ENCODE peak calls at places on chromosomes 16 and 17, in seven cellular contexts. One of them, this sample, is unnamed.

GRCh38 chr17:81062014-81062413 is 27.1 kb downstream of the BAIAP2 start:
- DNase-seq in MM.1S: no peak
- DNase-seq in HepG2: no peak
- DNase-seq in GM23338: no peak
- DNase-seq in HCT116: no peak
- DNase-seq in fibroblast of lung: no peak
- DNase-seq in PC-3: no peak
- DNase-seq in this sample: no peak

GRCh38 chr17:35244345-35245195 is 1.7 kb downstream of the SLFN5 start:
- DNase-seq in GM23338: peak
- DNase-seq in fibroblast of lung: peak
- DNase-seq in HepG2: peak
- DNase-seq in PC-3: peak
- DNase-seq in MM.1S: peak
- DNase-seq in HCT116: peak
- DNase-seq in this sample: peak

GRCh38 chr16:50585331-50585776 is 37.2 kb downstream of the NKD1 start:
- DNase-seq in GM23338: no peak
- DNase-seq in HepG2: no peak
- DNase-seq in MM.1S: no peak
- DNase-seq in fibroblast of lung: peak
- DNase-seq in PC-3: no peak
- DNase-seq in HCT116: no peak
- DNase-seq in this sample: peak

GRCh38 chr17:78421084-78421533 is 42.7 kb downstream of the PGS1 start:
- DNase-seq in HCT116: no peak
- DNase-seq in GM23338: no peak
- DNase-seq in fibroblast of lung: no peak
- DNase-seq in HepG2: no peak
- DNase-seq in MM.1S: no peak
- DNase-seq in PC-3: no peak
- DNase-seq in this sample: no peak

GRCh38 chr16:61900482-61900881 is 135.8 kb downstream of the CDH8 start:
- DNase-seq in HCT116: no peak
- DNase-seq in fibroblast of lung: no peak
- DNase-seq in MM.1S: no peak
- DNase-seq in HepG2: no peak
- DNase-seq in GM23338: no peak
- DNase-seq in PC-3: peak
- DNase-seq in this sample: no peak

GRCh38 chr17:80220709-80221215 is 535 bp downstream of the SLC26A11 start:
- DNase-seq in GM23338: peak
- DNase-seq in PC-3: no peak
- DNase-seq in fibroblast of lung: no peak
- DNase-seq in HCT116: no peak
- DNase-seq in HepG2: no peak
- DNase-seq in MM.1S: no peak
- DNase-seq in this sample: peak

GRCh38 chr17:61221597-61222471 is 177.8 kb upstream of the TBX2 start:
- DNase-seq in HepG2: no peak
- DNase-seq in MM.1S: peak
- DNase-seq in GM23338: no peak
- DNase-seq in HCT116: no peak
- DNase-seq in PC-3: no peak
- DNase-seq in fibroblast of lung: no peak
- DNase-seq in this sample: no peak

GRCh38 chr16:49356728-49357488 is 16.7 kb upstream of the C16orf78 start:
- DNase-seq in PC-3: no peak
- DNase-seq in GM23338: no peak
- DNase-seq in MM.1S: no peak
- DNase-seq in HCT116: no peak
- DNase-seq in HepG2: no peak
- DNase-seq in fibroblast of lung: no peak
- DNase-seq in this sample: no peak

GRCh38 chr16:76387994-76388393 is 110.8 kb downstream of the CNTNAP4 start:
- DNase-seq in PC-3: no peak
- DNase-seq in HCT116: no peak
- DNase-seq in fibroblast of lung: no peak
- DNase-seq in GM23338: no peak
- DNase-seq in MM.1S: no peak
- DNase-seq in HepG2: no peak
- DNase-seq in this sample: no peak

GRCh38 chr16:83932304-83932703 is 20.7 kb upstream of the OSGIN1 start:
- DNase-seq in PC-3: no peak
- DNase-seq in GM23338: no peak
- DNase-seq in HepG2: no peak
- DNase-seq in HCT116: no peak
- DNase-seq in MM.1S: no peak
- DNase-seq in fibroblast of lung: no peak
- DNase-seq in this sample: no peak

GRCh38 chr17:288802-289356 is 63.7 kb downstream of the RPH3AL start:
- DNase-seq in fibroblast of lung: no peak
- DNase-seq in HCT116: no peak
- DNase-seq in GM23338: no peak
- DNase-seq in MM.1S: no peak
- DNase-seq in PC-3: no peak
- DNase-seq in HepG2: no peak
- DNase-seq in this sample: no peak

GRCh38 chr16:55835578-55835977 is 2.7 kb upstream of the CES1 start:
- DNase-seq in HepG2: peak
- DNase-seq in MM.1S: no peak
- DNase-seq in fibroblast of lung: peak
- DNase-seq in GM23338: no peak
- DNase-seq in HCT116: no peak
- DNase-seq in PC-3: no peak
- DNase-seq in this sample: peak

GRCh38 chr16:85461814-85462404 is 151.2 kb upstream of the GSE1 start:
- DNase-seq in PC-3: no peak
- DNase-seq in HepG2: no peak
- DNase-seq in MM.1S: no peak
- DNase-seq in fibroblast of lung: peak
- DNase-seq in HCT116: no peak
- DNase-seq in GM23338: peak
- DNase-seq in this sample: peak

GRCh38 chr16:64864232-64864803 is 257.5 kb downstream of the CDH11 start:
- DNase-seq in HCT116: no peak
- DNase-seq in GM23338: no peak
- DNase-seq in MM.1S: no peak
- DNase-seq in HepG2: no peak
- DNase-seq in PC-3: peak
- DNase-seq in fibroblast of lung: peak
- DNase-seq in this sample: peak

GRCh38 chr16:2190659-2191445 is 5.6 kb downstream of the CASKIN1 start:
- DNase-seq in PC-3: no peak
- DNase-seq in HCT116: no peak
- DNase-seq in HepG2: peak
- DNase-seq in MM.1S: no peak
- DNase-seq in GM23338: no peak
- DNase-seq in fibroblast of lung: no peak
- DNase-seq in this sample: no peak

GRCh38 chr17:74749262-74750038 is 1.0 kb downstream of the NHERF1 start:
- DNase-seq in HepG2: no peak
- DNase-seq in GM23338: peak
- DNase-seq in fibroblast of lung: no peak
- DNase-seq in MM.1S: no peak
- DNase-seq in HCT116: no peak
- DNase-seq in PC-3: peak
- DNase-seq in this sample: peak

GRCh38 chr16:49859139-49859947 is 3.4 kb upstream of the ZNF423 start:
- DNase-seq in HCT116: no peak
- DNase-seq in HepG2: no peak
- DNase-seq in GM23338: peak
- DNase-seq in MM.1S: no peak
- DNase-seq in PC-3: no peak
- DNase-seq in fibroblast of lung: no peak
- DNase-seq in this sample: peak

GRCh38 chr17:14340968-14341412 is 40.1 kb downstream of the HS3ST3B1 start:
- DNase-seq in PC-3: no peak
- DNase-seq in fibroblast of lung: no peak
- DNase-seq in HCT116: no peak
- DNase-seq in MM.1S: no peak
- DNase-seq in GM23338: no peak
- DNase-seq in HepG2: no peak
- DNase-seq in this sample: no peak

GRCh38 chr17:21318439-21318838 is 33.9 kb downstream of the MAP2K3 start:
- DNase-seq in GM23338: peak
- DNase-seq in PC-3: no peak
- DNase-seq in MM.1S: no peak
- DNase-seq in fibroblast of lung: no peak
- DNase-seq in HepG2: no peak
- DNase-seq in HCT116: no peak
- DNase-seq in this sample: peak

GRCh38 chr16:1372292-1372950 is 20.7 kb downstream of the GNPTG start:
- DNase-seq in HepG2: no peak
- DNase-seq in fibroblast of lung: no peak
- DNase-seq in GM23338: no peak
- DNase-seq in MM.1S: no peak
- DNase-seq in HCT116: no peak
- DNase-seq in PC-3: no peak
- DNase-seq in this sample: no peak

GRCh38 chr17:80063815-80064585 is 27.6 kb downstream of the CCDC40 start:
- DNase-seq in fibroblast of lung: peak
- DNase-seq in PC-3: peak
- DNase-seq in MM.1S: no peak
- DNase-seq in HCT116: peak
- DNase-seq in GM23338: no peak
- DNase-seq in HepG2: peak
- DNase-seq in this sample: peak

GRCh38 chr16:4200000-4200780 is 41.7 kb downstream of the SRL start:
- DNase-seq in MM.1S: peak
- DNase-seq in GM23338: peak
- DNase-seq in fibroblast of lung: peak
- DNase-seq in HepG2: peak
- DNase-seq in HCT116: peak
- DNase-seq in PC-3: peak
- DNase-seq in this sample: peak

GRCh38 chr16:66427871-66428681 is 981 bp downstream of the BEAN1 start:
- DNase-seq in HCT116: no peak
- DNase-seq in GM23338: peak
- DNase-seq in PC-3: no peak
- DNase-seq in HepG2: no peak
- DNase-seq in fibroblast of lung: no peak
- DNase-seq in MM.1S: no peak
- DNase-seq in this sample: peak
- TF ChIP-seq EZH2 in HCT116: no peak
- TF ChIP-seq EZH2 in GM23338: peak
- TF ChIP-seq EZH2 in PC-3: no peak
- TF ChIP-seq EZH2 in HepG2: peak
- TF ChIP-seq EZH2 in fibroblast of lung: peak
- TF ChIP-seq EZH2 in MM.1S: no peak
- TF ChIP-seq EZH2 in this sample: peak

DNA sequence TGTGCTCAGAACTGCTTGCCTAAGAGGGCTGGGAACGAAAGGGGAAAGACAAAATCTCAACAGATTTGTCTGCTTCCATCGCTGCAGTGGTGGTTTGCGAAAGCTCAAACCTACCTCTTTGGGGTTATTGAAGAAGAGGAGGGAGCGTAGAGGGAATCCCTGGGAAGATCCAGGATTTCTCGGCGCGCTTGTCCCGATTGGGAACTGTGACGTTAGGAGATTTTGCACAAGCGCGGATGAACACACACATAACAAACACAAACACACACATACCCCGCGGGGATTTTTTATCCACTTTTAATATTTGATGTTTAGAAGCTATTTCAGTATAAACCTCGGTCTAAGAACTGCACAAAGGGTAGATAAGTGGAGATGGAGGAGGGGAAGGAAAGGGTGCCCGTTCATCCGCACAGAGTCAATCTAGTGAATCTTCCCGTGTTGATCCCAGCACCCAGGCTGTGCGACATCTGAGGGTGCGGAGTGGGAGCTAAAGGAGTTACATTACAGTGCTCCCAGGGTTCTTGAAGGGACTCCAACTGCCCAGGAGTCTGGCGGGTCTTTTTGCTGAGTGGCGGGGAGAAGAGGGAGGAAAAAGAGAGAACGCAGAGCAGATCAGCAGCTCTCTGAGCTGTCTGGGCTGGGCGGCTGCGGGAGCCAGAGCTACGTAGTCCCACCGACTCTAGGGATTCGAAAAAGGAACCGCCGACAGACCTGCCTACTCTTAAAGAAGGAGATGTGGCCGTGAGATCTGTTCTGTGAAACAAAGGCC is 1.5 kb upstream of the CA10 start:
- DNase-seq in GM23338: peak
- DNase-seq in HCT116: no peak
- DNase-seq in PC-3: no peak
- DNase-seq in fibroblast of lung: no peak
- DNase-seq in MM.1S: no peak
- DNase-seq in HepG2: no peak
- DNase-seq in this sample: no peak
- TF ChIP-seq EZH2 in GM23338: peak
- TF ChIP-seq EZH2 in HCT116: no peak
- TF ChIP-seq EZH2 in PC-3: no peak
- TF ChIP-seq EZH2 in fibroblast of lung: no peak
- TF ChIP-seq EZH2 in MM.1S: no peak
- TF ChIP-seq EZH2 in HepG2: no peak
- TF ChIP-seq EZH2 in this sample: no peak

DNA sequence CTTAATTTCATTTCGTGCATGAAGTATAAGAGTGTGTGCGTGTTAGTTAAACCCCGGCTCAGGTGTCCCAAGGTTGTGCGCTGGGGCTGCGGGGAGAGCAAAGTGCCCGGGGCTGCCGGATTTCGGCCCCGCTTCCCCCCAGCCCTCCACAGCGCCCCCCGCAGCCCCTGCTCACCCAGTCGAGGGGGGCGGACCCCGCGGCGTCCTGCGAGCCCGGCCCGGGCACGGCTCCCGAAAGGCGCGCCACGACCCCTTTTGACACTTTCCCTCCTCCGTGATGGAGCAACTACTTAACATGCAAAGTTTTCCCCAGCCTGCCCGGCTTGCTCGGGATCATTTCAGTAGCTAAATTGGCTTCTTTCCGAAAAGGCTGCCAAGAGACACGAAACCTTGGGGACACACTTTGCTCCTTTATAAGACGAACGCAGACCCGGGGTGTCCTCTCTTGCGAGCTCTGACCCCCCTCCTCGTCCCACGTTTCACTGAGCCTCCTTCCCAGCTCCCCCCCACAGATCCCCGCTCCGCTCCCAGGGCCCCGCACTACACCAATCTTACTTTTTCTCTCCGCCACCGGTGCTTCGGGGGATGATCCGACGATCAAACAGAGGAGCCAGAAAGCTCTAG is 589 bp downstream of the C17orf58 start:
- DNase-seq in fibroblast of lung: peak
- DNase-seq in HepG2: no peak
- DNase-seq in MM.1S: peak
- DNase-seq in PC-3: peak
- DNase-seq in GM23338: peak
- DNase-seq in HCT116: no peak
- DNase-seq in this sample: peak
- TF ChIP-seq EZH2 in fibroblast of lung: no peak
- TF ChIP-seq EZH2 in HepG2: no peak
- TF ChIP-seq EZH2 in MM.1S: no peak
- TF ChIP-seq EZH2 in PC-3: no peak
- TF ChIP-seq EZH2 in GM23338: no peak
- TF ChIP-seq EZH2 in HCT116: no peak
- TF ChIP-seq EZH2 in this sample: no peak

GRCh38 chr16:66844342-66845079 is at the start of gene CA7:
- DNase-seq in GM23338: peak
- DNase-seq in PC-3: no peak
- DNase-seq in MM.1S: no peak
- DNase-seq in HCT116: no peak
- DNase-seq in HepG2: no peak
- DNase-seq in fibroblast of lung: no peak
- DNase-seq in this sample: no peak
- TF ChIP-seq EZH2 in GM23338: peak
- TF ChIP-seq EZH2 in PC-3: peak
- TF ChIP-seq EZH2 in MM.1S: no peak
- TF ChIP-seq EZH2 in HCT116: no peak
- TF ChIP-seq EZH2 in HepG2: no peak
- TF ChIP-seq EZH2 in fibroblast of lung: peak
- TF ChIP-seq EZH2 in this sample: peak

This sample was measured in hepatocyte.